ENCODE peak calls at places on chromosome 20, in nine cellular contexts. B, H, T, Q, D, A, G, Y and F are unnamed samples.

GRCh38 chr20:62143118-62143975 is at the start of the genes PSMA7 and SS18L1:
- DNase-seq in A (peak), G (peak), Y (peak), D (peak), Q (peak), H (peak), T (peak), B (peak), F (peak)

GRCh38 chr20:23193985-23194384 is 107.9 kb upstream of the CD93 start:
- DNase-seq in B (no peak), Y (no peak), D (no peak), H (no peak), G (no peak), Q (no peak), T (no peak), A (no peak), F (peak)

GRCh38 chr20:41623625-41624024 is 5.4 kb upstream of the CHD6 start:
- DNase-seq in T (no peak), Y (no peak), B (no peak), D (no peak), H (no peak), A (no peak), G (no peak), Q (no peak), F (no peak)

GRCh38 chr20:23156170-23156841 is 70.2 kb upstream of the CD93 start:
- DNase-seq in Q (no peak), T (peak), D (peak), H (peak), G (peak), A (no peak), Y (no peak), B (peak), F (peak)

GRCh38 chr20:40489886-40490285 is 199.2 kb downstream of the MAFB start:
- DNase-seq in H (peak), Y (no peak), G (no peak), D (no peak), B (no peak), T (no peak), A (no peak), Q (no peak), F (peak)

GRCh38 chr20:38337561-38338140 is 8.6 kb upstream of the LBP start:
- DNase-seq in T (no peak), A (peak), G (no peak), D (no peak), Y (peak), H (no peak), B (no peak), Q (no peak), F (peak)

GRCh38 chr20:63274381-63275228 is 2.0 kb downstream of the ARFGAP1 start:
- DNase-seq in G (no peak), B (no peak), A (no peak), H (no peak), Y (no peak), T (no peak), Q (no peak), D (peak), F (no peak)

GRCh38 chr20:1721687-1722512 is 64.3 kb upstream of the SIRPG start:
- DNase-seq in D (no peak), Y (peak), H (no peak), Q (no peak), B (no peak), G (no peak), A (no peak), T (no peak), F (no peak)

GRCh38 chr20:60598528-60598927 is 640.3 kb downstream of the CDH26 start:
- DNase-seq in D (no peak), A (no peak), T (no peak), Y (no peak), Q (no peak), H (no peak), B (no peak), G (no peak), F (no peak)

GRCh38 chr20:62087227-62087626 is 21.5 kb upstream of the TAF4 start:
- DNase-seq in G (no peak), T (no peak), Q (no peak), Y (no peak), H (no peak), D (peak), A (no peak), B (no peak), F (no peak)

GRCh38 chr20:47258745-47259695 is 97.5 kb downstream of the ZMYND8 start:
- DNase-seq in T (peak), H (peak), A (no peak), G (peak), D (peak), Q (peak), B (peak), Y (peak), F (peak)

GRCh38 chr20:13492001-13492480 is 146.7 kb downstream of the TASP1 start:
- DNase-seq in B (peak), T (peak), G (peak), H (peak), A (no peak), D (peak), Y (no peak), Q (peak), F (peak)

GRCh38 chr20:37544386-37544785 is 16.7 kb upstream of the BLCAP start:
- DNase-seq in B (no peak), A (no peak), H (no peak), Y (no peak), Q (no peak), D (no peak), G (peak), T (no peak), F (no peak)

GRCh38 chr20:38985060-38985459 is 22.9 kb downstream of the DHX35 start:
- DNase-seq in H (no peak), D (no peak), Y (no peak), T (no peak), A (no peak), Q (no peak), B (no peak), G (no peak), F (no peak)

GRCh38 chr20:64038579-64039292 is 2.8 kb downstream of the C20orf204 start:
- DNase-seq in B (peak), A (no peak), Y (peak), T (peak), H (peak), D (peak), G (peak), Q (peak), F (peak)

GRCh38 chr20:49510562-49511117 is 28.2 kb upstream of the KCNB1 start:
- DNase-seq in B (peak), T (peak), H (peak), D (peak), Y (no peak), G (peak), Q (peak), A (no peak), F (no peak)

GRCh38 chr20:13141541-13141940 is 79.5 kb upstream of the ISM1 start:
- DNase-seq in D (no peak), T (no peak), B (no peak), G (no peak), Q (no peak), Y (no peak), H (no peak), A (no peak), F (no peak)

GRCh38 chr20:41632896-41633295 is 14.7 kb upstream of the CHD6 start:
- DNase-seq in H (peak), Q (no peak), D (no peak), T (peak), Y (no peak), A (no peak), B (no peak), G (no peak), F (peak)

GRCh38 chr20:43925215-43925614 is 10.6 kb downstream of the TOX2 start:
- DNase-seq in A (no peak), B (no peak), Q (no peak), G (no peak), T (no peak), H (no peak), D (no peak), Y (no peak), F (no peak)

GRCh38 chr20:20037960-20038359 is 14.3 kb downstream of the CRNKL1 start:
- DNase-seq in H (peak), D (peak), G (no peak), A (no peak), Y (no peak), Q (no peak), B (no peak), T (peak), F (no peak)

GRCh38 chr20:49344975-49345374 is 67.1 kb upstream of the ZNFX1 start:
- DNase-seq in Q (peak), G (peak), A (peak), H (peak), B (peak), Y (no peak), D (peak), T (peak), F (peak)

GRCh38 chr20:49368596-49368995 is 90.7 kb upstream of the ZNFX1 start:
- DNase-seq in G (no peak), Q (no peak), A (no peak), T (no peak), H (no peak), D (no peak), Y (no peak), B (no peak), F (no peak)

GRCh38 chr20:835220-836045 is 1.9 kb downstream of the FAM110A start:
- DNase-seq in G (no peak), B (no peak), T (no peak), Y (peak), H (no peak), Q (peak), A (no peak), D (no peak), F (no peak)

GRCh38 chr20:13898012-13898612 is 92.3 kb downstream of the SEL1L2 start:
- DNase-seq in Y (no peak), B (no peak), G (no peak), A (no peak), H (no peak), T (no peak), Q (no peak), D (no peak), F (no peak)

GRCh38 chr20:13348301-13349239 is 127.5 kb downstream of the ISM1 start:
- DNase-seq in B (no peak), H (no peak), A (no peak), G (no peak), D (peak), Y (no peak), T (peak), Q (no peak), F (no peak)

GRCh38 chr20:63065911-63066310 is 59.1 kb upstream of the BHLHE23 start:
- DNase-seq in T (no peak), Q (peak), Y (no peak), H (no peak), D (no peak), B (no peak), G (no peak), A (no peak), F (no peak)

GRCh38 chr20:41365785-41366545 is 653 bp downstream of the EMILIN3 start:
- DNase-seq in G (no peak), Q (no peak), D (no peak), H (no peak), B (no peak), A (peak), Y (no peak), T (no peak), F (peak)

GRCh38 chr20:51457281-51457932 is 85.1 kb downstream of the NFATC2 start:
- DNase-seq in H (peak), Q (peak), G (no peak), A (peak), D (peak), B (peak), Y (peak), T (peak), F (peak)

GRCh38 chr20:11692567-11692966 is 225.1 kb upstream of the BTBD3 start:
- DNase-seq in T (no peak), G (no peak), Q (no peak), B (no peak), H (no peak), A (no peak), D (no peak), Y (no peak), F (no peak)

GRCh38 chr20:1225729-1226313 is at the start of gene RAD21L1:
- DNase-seq in Q (peak), D (peak), B (peak), T (peak), Y (peak), G (peak), A (peak), H (peak), F (peak)

GRCh38 chr20:8447262-8448120 is 315.4 kb downstream of the PLCB1 start:
- DNase-seq in G (no peak), D (no peak), A (no peak), Q (no peak), T (no peak), H (peak), Y (no peak), B (no peak), F (no peak)

GRCh38 chr20:49172413-49172812 is 15.7 kb downstream of the STAU1 start:
- DNase-seq in T (no peak), B (no peak), A (no peak), D (no peak), H (no peak), Y (no peak), Q (no peak), G (no peak), F (no peak)

GRCh38 chr20:34876161-34877001 is at the start of gene ACSS2:
- DNase-seq in G (peak), Y (peak), H (peak), T (peak), A (peak), D (peak), B (peak), Q (peak), F (peak)

GRCh38 chr20:7220755-7221154 is 453.3 kb downstream of the BMP2 start:
- DNase-seq in G (no peak), T (no peak), Y (no peak), D (no peak), A (no peak), B (no peak), Q (no peak), H (no peak), F (no peak)

GRCh38 chr20:805713-806112 is 27.8 kb upstream of the FAM110A start:
- DNase-seq in Q (no peak), A (no peak), H (peak), Y (peak), B (no peak), G (no peak), T (peak), D (peak), F (no peak)

GRCh38 chr20:48625136-48625900 is 202.5 kb downstream of the PREX1 start:
- DNase-seq in A (no peak), G (no peak), Y (no peak), T (no peak), B (no peak), Q (no peak), D (no peak), H (no peak), F (no peak)

DNA sequence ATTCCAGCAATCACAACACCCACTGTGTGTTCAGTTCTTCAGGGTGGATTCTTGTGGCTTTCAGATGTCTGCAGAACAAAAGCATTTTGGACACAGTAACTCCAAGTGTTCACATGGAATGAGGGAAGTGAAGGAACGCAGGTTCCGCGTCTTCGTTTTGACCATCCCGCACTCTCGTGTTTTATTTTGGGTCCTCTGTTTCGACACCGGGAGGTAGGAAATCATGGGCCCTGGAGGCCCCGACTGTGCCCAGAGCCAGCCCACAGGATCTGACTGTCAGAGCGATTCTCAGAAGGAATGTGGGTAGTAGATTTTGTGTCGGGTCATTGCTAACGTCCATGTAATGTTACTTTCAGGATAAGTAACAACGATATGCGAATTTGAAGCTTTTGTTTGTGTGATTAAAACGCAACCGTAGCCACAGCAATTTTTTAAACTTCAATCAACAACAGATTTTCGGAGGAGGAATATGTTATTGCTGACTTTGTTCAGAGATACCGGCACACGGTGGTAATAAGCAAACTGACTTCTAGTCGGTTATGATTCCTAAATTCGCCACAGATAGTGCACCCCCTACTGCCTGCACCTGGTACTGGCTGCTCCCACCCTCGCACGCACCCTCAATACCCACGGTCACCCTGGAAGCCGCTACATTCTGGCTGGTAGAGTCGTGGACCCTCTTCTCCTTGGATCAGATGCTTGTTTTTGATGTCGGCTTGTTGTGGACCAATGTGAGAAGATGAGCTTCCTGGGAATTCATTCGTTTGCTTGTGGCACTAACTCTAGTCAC is 10.5 kb downstream of the NPEPL1 start:
- DNase-seq in H (no peak), T (no peak), Y (no peak), Q (peak), B (no peak), D (no peak), A (no peak), G (no peak), F (no peak)
- TF ChIP-seq CTCF in H (peak), T (no peak), Y (peak), Q (peak), B (no peak), D (peak), A (no peak), G (no peak), F (no peak)

DNA sequence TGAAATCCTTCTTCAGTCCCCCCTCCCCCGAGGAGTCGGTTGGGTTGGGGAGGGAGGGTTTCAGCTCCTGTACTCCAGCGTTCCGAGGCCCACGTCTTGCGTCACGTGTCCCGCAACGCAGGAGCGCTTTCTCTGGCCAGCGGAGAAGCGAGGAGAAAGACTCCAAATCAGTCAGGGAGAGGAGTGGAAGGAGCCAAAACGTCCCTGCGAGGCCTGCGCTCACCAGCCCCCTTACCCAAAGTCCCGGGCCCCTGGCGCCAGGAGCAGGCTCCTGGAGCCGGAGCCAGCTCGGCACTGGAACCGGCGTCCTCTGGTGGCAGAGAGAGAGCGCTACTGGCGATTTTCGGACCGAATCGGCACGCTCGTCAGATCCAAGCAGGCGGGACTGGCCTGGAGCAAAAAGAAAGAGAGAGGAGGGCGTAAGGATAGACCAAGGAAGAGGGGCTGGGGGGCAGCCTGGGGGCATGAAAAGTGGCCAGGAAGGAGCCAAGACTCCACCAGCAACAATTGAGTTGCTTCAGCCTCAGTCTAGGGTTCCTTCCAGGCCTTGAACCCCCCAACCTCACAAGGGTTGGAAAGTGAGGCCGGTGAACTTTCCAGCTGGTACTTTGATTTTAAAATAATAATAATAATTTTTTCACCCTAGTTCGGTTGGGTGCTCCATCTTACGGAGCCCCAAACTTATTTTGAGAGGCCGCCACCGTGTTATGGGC is at the start of gene GNAS:
- DNase-seq in Q (peak), T (peak), G (no peak), H (peak), B (no peak), D (peak), Y (peak), A (peak), F (peak)
- H3K4me3 ChIP-seq in Q (peak), T (peak), G (peak), H (peak), B (peak), D (peak), Y (peak), A (peak), F (peak)

GRCh38 chr20:52476074-52476751 is 284.6 kb upstream of the ZFP64 start:
- DNase-seq in A (no peak), Q (no peak), B (no peak), Y (no peak), H (no peak), T (no peak), G (no peak), D (no peak), F (no peak)

GRCh38 chr20:52470561-52470960 is 279.0 kb upstream of the ZFP64 start:
- DNase-seq in B (no peak), Q (no peak), Y (no peak), A (no peak), H (no peak), D (no peak), T (no peak), G (no peak), F (no peak)

GRCh38 chr20:52469143-52469542 is 277.6 kb upstream of the ZFP64 start:
- DNase-seq in B (no peak), A (no peak), G (no peak), H (no peak), T (no peak), Y (no peak), Q (no peak), D (no peak), F (peak)

DNA sequence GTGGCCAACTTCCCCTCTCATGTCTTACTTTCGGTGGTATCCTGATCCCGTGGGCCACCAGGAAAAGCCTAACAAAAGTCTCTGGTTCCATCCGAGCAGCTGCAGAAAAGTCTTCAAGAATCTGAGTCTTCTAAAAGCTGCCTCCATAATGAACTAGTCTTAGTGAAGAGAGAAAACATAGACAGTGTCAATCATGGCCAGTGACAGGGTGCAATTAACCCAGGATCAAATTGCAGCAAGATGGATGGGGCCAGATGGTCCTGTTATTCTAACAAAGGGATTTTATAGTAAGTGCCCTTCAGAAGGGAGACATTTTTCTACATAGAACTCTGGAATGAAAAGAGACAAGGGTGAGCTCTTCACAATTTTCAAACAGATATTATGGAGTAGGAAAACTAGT is 281.6 kb upstream of the ZFP64 start:
- DNase-seq in D (no peak), A (no peak), Y (no peak), B (no peak), H (no peak), G (no peak), T (no peak), Q (no peak), F (no peak)
- TF ChIP-seq CTCF in D (no peak), A (no peak), Y (no peak), B (no peak), H (no peak), G (no peak), T (no peak), Q (no peak), F (no peak)

GRCh38 chr20:33404281-33404680 is 3.0 kb upstream of the CDK5RAP1 start:
- DNase-seq in Q (no peak), Y (no peak), B (no peak), T (no peak), H (no peak), D (no peak), A (no peak), G (no peak), F (peak)

GRCh38 chr20:33401922-33402369 is 627 bp upstream of the CDK5RAP1 start:
- DNase-seq in G (no peak), Y (peak), H (no peak), A (no peak), T (no peak), D (peak), Q (no peak), B (no peak), F (peak)

GRCh38 chr20:33394718-33395117 is 6.6 kb downstream of the CDK5RAP1 start:
- DNase-seq in A (no peak), Y (no peak), D (peak), G (no peak), T (no peak), H (no peak), B (no peak), Q (no peak), F (no peak)

GRCh38 chr20:33401042-33401921 is at the start of gene CDK5RAP1:
- DNase-seq in A (peak), Q (peak), B (peak), H (peak), D (peak), G (peak), Y (peak), T (peak), F (peak)

GRCh38 chr20:33399924-33400323 is 1.4 kb downstream of the CDK5RAP1 start:
- DNase-seq in H (no peak), B (no peak), Y (no peak), G (no peak), A (no peak), Q (no peak), T (no peak), D (peak), F (no peak)
- H3K4me3 ChIP-seq in H (no peak), B (no peak), Y (peak), G (peak), A (peak), Q (peak), T (no peak), D (no peak), F (peak)

GRCh38 chr20:19019734-19020364 is 192.6 kb upstream of the SLC24A3 start:
- DNase-seq in H (no peak), Y (no peak), G (no peak), T (no peak), A (no peak), D (no peak), Q (no peak), B (no peak), F (no peak)
- TF ChIP-seq CTCF in H (no peak), Y (peak), G (no peak), T (no peak), A (no peak), D (no peak), Q (no peak), B (no peak), F (no peak)

GRCh38 chr20:24423794-24424307 is 45.6 kb upstream of the SYNDIG1 start:
- DNase-seq in Y (no peak), B (no peak), Q (no peak), H (no peak), A (no peak), G (no peak), T (no peak), D (no peak), F (no peak)
- H3K4me3 ChIP-seq in Y (no peak), B (no peak), Q (no peak), H (no peak), A (no peak), G (no peak), T (no peak), D (no peak), F (no peak)